ENCODE peak calls at places on chromosomes 13 and 19, in four cellular contexts. F, S, T and W are unnamed samples.

GRCh38 chr13:109687559-109688448 is 98.6 kb downstream of the IRS2 start:
- DNase-seq in F (no peak), S (no peak), T (no peak), W (no peak)

GRCh38 chr13:23673354-23673753 is 103.1 kb downstream of the TNFRSF19 start:
- DNase-seq in F (no peak), S (no peak), T (peak; percentile 46), W (peak; percentile 76)

GRCh38 chr19:43624933-43625332 is 5.5 kb upstream of the ZNF428 start:
- DNase-seq in F (peak; percentile 72), S (peak; percentile 69), T (no peak), W (no peak)

GRCh38 chr19:48249502-48250014 is 6.2 kb downstream of the CARD8 start:
- DNase-seq in F (no peak), S (peak; percentile 77), T (peak; percentile 4), W (no peak)

GRCh38 chr19:3190921-3191805 is 5.4 kb downstream of the NCLN start:
- DNase-seq in F (no peak), S (no peak), T (no peak), W (no peak)

GRCh38 chr13:34772881-34773280 is 169.2 kb upstream of the NBEA start:
- DNase-seq in F (no peak), S (no peak), T (no peak), W (no peak)

GRCh38 chr13:29081036-29081435 is 260.9 kb downstream of the MTUS2 start:
- DNase-seq in F (no peak), S (peak; percentile 15), T (no peak), W (no peak)

GRCh38 chr19:49114630-49115363 is 627 bp downstream of the LIN7B start:
- DNase-seq in F (no peak), S (peak; percentile 27), T (peak; percentile 63), W (no peak)

GRCh38 chr13:113592571-113592970 is 8.0 kb downstream of the TFDP1 start:
- DNase-seq in F (no peak), S (no peak), T (no peak), W (no peak)